ENCODE peak calls at places on chromosomes 4 and X, in six cellular contexts. E is tibial nerve; X is heart right ventricle; F is ovary; O is MG63; W is CD8-positive, alpha-beta T cell. D is an unnamed sample. For H3K9me3, the result is how much of the 10 kb centered on the place peaks cover.

GRCh38 chrX:42269186-42269585 is 345.8 kb upstream of the CASK start:
- DNase-seq in E (no peak), X (no peak), F (no peak), O (no peak), W (no peak), D (no peak)

GRCh38 chrX:52352551-52352950 is 16.3 kb upstream of the XAGE2 start:
- DNase-seq in E (no peak), X (no peak), F (no peak), O (no peak), W (no peak), D (no peak)

GRCh38 chr4:108135549-108136209 is 33.1 kb downstream of the LEF1 start:
- DNase-seq in E (no peak), X (no peak), F (no peak), O (no peak), W (no peak), D (no peak)

GRCh38 chr4:5888222-5888701 is 4.6 kb downstream of the CRMP1 start:
- DNase-seq in E (no peak), X (no peak), F (no peak), O (no peak), W (no peak), D (no peak)

GRCh38 chr4:153579872-153580271 is 104.2 kb upstream of the TLR2 start:
- DNase-seq in E (no peak), X (no peak), F (no peak), O (no peak), W (no peak), D (no peak)

GRCh38 chr4:101191302-101192098 is 155.8 kb downstream of the PPP3CA start:
- DNase-seq in E (peak), X (peak), F (peak), O (peak), W (no peak), D (no peak)

GRCh38 chrX:106936246-106936645 is 16.0 kb downstream of the CLDN2 start:
- DNase-seq in E (no peak), X (no peak), F (no peak), O (no peak), W (no peak), D (no peak)

GRCh38 chrX:11666180-11666579 is 460 bp upstream of the ARHGAP6 start:
- DNase-seq in E (no peak), X (peak), F (peak), O (no peak), W (no peak), D (no peak)

GRCh38 chr4:184283659-184284335 is 66.1 kb upstream of the ENPP6 start:
- DNase-seq in E (peak), X (no peak), F (no peak), O (no peak), W (no peak), D (no peak)

GRCh38 chr4:51895816-51896408 is 53.0 kb downstream of the DCUN1D4 start:
- DNase-seq in E (peak), X (no peak), F (peak), O (peak), W (peak), D (peak)

GRCh38 chr4:2373532-2373931 is 44.9 kb downstream of the ZFYVE28 start:
- DNase-seq in E (no peak), X (no peak), F (no peak), O (no peak), W (no peak), D (no peak)

GRCh38 chrX:133698298-133698697 is 283.0 kb upstream of the GPC4 start:
- DNase-seq in E (no peak), X (no peak), F (no peak), O (no peak), W (no peak), D (no peak)

GRCh38 chrX:22758807-22759481 is 240.8 kb upstream of the DDX53 start:
- DNase-seq in E (no peak), X (no peak), F (no peak), O (no peak), W (no peak), D (no peak)

GRCh38 chrX:87517571-87518141 is at the start of gene KLHL4:
- DNase-seq in E (no peak), X (no peak), F (peak), O (peak), W (no peak), D (no peak)

GRCh38 chrX:86192827-86193226 is 44.6 kb downstream of the DACH2 start:
- DNase-seq in E (no peak), X (no peak), F (no peak), O (no peak), W (no peak), D (no peak)

GRCh38 chr4:185086053-185086452 is 57.0 kb upstream of the SLC25A4 start:
- DNase-seq in E (no peak), X (no peak), F (no peak), O (no peak), W (no peak), D (no peak)

GRCh38 chr4:138911903-138912713 is 103.5 kb upstream of the NOCT start:
- DNase-seq in E (no peak), X (peak), F (no peak), O (no peak), W (no peak), D (no peak)

GRCh38 chrX:14032383-14032782 is 2.7 kb upstream of the GEMIN8 start:
- DNase-seq in E (peak), X (no peak), F (peak), O (no peak), W (peak), D (peak)

GRCh38 chr4:143381171-143382118 is 44.8 kb downstream of the GAB1 start:
- DNase-seq in E (peak), X (peak), F (peak), O (peak), W (no peak), D (no peak)

GRCh38 chr4:154928640-154929257 is 147.7 kb downstream of the RBM46 start:
- DNase-seq in E (no peak), X (no peak), F (no peak), O (no peak), W (no peak), D (no peak)

GRCh38 chrX:154968353-154968752 is 54.2 kb downstream of the F8 start:
- DNase-seq in E (no peak), X (no peak), F (no peak), O (no peak), W (no peak), D (no peak)

GRCh38 chr4:156771171-156771837 is 200.3 kb downstream of the PDGFC start:
- DNase-seq in E (no peak), X (no peak), F (no peak), O (peak), W (no peak), D (no peak)

GRCh38 chrX:63032811-63033210 is 318.3 kb downstream of the SPIN4 start:
- DNase-seq in E (no peak), X (no peak), F (no peak), O (no peak), W (no peak), D (no peak)
- H3K9me3 ChIP-seq in E (under half), X (under half), F (under half), O (under half), W (under half), D (under half)

GRCh38 chr4:84501197-84501492 is 2.1 kb upstream of the NKX6-1 start:
- DNase-seq in E (no peak), X (no peak), F (no peak), O (no peak), W (no peak), D (no peak)
- H3K9me3 ChIP-seq in E (under half), X (under half), F (under half), O (under half), W (under half), D (under half)

DNA sequence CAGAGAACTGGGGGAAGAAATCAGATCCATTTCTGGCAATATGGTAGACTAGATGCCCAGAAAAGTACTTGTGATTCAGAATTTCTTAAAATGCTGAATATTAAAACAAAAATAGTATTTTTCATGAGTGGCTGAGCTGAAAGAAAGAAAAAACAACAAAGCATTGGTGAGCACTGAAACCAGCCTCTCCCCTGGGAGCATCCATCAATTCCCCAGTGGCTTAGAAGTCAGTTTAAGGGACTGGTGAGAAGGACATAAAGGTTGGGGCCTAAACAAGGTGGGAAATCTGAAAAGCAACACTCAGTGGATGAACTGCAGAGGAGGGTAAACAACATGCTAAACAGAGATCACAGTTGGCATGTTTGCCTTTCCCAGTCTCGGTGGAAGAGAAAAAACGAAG is 20.4 kb downstream of the LRBA start:
- DNase-seq in E (no peak), X (no peak), F (no peak), O (no peak), W (no peak), D (no peak)
- H3K9me3 ChIP-seq in E (under half), X (under half), F (under half), O (under half), W (under half), D (under half)

GRCh38 chr4:174870311-174870710 is 41.3 kb upstream of the GLRA3 start:
- DNase-seq in E (no peak), X (no peak), F (no peak), O (no peak), W (no peak), D (no peak)

GRCh38 chr4:174871407-174871806 is 42.4 kb upstream of the GLRA3 start:
- DNase-seq in E (no peak), X (no peak), F (no peak), O (no peak), W (no peak), D (no peak)

GRCh38 chr4:174865418-174865985 is 36.5 kb upstream of the GLRA3 start:
- DNase-seq in E (no peak), X (no peak), F (no peak), O (no peak), W (no peak), D (no peak)

GRCh38 chr4:174867893-174868292 is 38.8 kb upstream of the GLRA3 start:
- DNase-seq in E (no peak), X (no peak), F (no peak), O (no peak), W (no peak), D (no peak)

DNA sequence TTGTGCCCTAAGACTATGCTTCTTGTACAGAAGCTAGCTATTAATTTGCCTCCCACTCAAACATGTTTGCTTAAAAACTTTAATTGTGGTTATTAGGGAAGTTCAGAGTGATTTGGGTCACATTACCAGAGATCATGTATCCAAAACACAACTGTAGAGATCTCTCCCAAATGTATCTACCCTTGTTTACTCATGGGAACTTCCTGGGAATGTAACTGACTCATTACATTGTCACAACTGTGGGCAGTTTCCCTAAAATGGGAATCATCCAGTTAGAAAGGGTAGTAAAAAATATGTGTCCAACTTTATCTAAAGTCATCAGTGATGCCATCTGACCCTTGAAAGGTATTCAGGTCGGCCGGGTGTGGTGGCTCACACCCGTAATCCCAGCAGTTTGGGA is 40.3 kb upstream of the GLRA3 start:
- DNase-seq in E (no peak), X (no peak), F (no peak), O (no peak), W (no peak), D (no peak)
- H3K9me3 ChIP-seq in E (under half), X (under half), F (under half), O (under half), W (under half), D (under half)

GRCh38 chr4:8039290-8039689 is 99.6 kb upstream of the AFAP1 start:
- DNase-seq in E (no peak), X (no peak), F (no peak), O (no peak), W (no peak), D (no peak)
- H3K9me3 ChIP-seq in E (under half), X (under half), F (under half), O (under half), W (under half), D (under half)

DNA sequence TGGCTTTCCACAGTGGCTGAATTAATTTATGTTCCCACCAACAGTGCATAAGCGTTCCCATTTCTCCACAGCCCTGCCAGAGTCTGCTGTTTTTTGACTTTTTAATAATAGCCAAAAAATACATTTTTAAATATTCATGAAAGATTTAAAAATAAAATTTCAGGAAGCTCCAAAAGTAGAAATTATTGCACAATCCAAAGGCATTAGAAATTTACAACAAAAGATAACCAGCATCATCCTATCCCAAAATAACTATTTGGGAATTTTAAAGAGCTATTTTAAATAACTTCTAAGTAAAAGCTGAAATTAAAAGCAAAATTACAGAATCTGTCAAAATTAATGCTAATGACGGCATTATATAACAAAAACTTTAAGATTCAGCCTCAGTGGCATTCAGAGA is 131.5 kb downstream of the QDPR start:
- DNase-seq in E (no peak), X (no peak), F (no peak), O (no peak), W (no peak), D (no peak)
- H3K9me3 ChIP-seq in E (under half), X (under half), F (under half), O (under half), W (under half), D (under half)

GRCh38 chr4:186714006-186714675 is 9.5 kb downstream of the FAT1 start:
- DNase-seq in E (no peak), X (peak), F (no peak), O (no peak), W (no peak), D (no peak)
- H3K9me3 ChIP-seq in E (under half), X (under half), F (under half), O (under half), W (under half), D (under half)

DNA sequence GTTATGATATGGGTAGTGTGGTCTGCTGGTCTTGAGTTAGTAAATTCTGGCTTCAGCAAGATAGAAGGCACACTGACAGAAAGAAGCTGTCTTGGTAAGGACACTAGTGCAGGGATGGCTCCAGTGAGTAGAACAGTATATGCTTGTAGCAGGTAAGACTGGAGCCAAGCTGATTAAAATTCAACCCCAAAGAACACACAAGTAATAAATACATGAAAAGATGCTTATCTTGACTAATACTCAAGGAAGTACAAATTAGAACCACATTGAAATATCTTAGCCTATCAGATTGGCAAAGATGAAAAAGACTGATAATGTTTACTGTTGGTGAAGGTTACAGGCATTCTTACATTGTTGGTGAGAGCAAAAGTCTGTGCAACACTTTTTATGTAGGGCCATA is 2.0 kb upstream of the IL9R start:
- DNase-seq in E (no peak), X (no peak), F (no peak), O (no peak), W (no peak), D (no peak)
- H3K9me3 ChIP-seq in E (under half), X (under half), F (under half), O (under half), W (under half), D (under half)

D was measured in T-helper 17 cell.